ENCODE peak calls at places on chromosome 1, in five cellular contexts. One of them, this sample, is unnamed.
A peak's percentile ranks its signal among the peaks of the same experiment; 100 is the strongest.

GRCh38 chr1:161305872-161306519 is 3.8 kb downstream of the MPZ start:
- DNase-seq in MM.1S: peak; percentile 77
- DNase-seq in A549: no peak
- DNase-seq in CD8-positive, alpha-beta T cell: peak; percentile 92
- DNase-seq in psoas muscle: peak; percentile 70
- DNase-seq in this sample: peak; percentile 90

GRCh38 chr1:15308135-15308534 is 61.1 kb downstream of the FHAD1 start:
- DNase-seq in MM.1S: no peak
- DNase-seq in A549: no peak
- DNase-seq in CD8-positive, alpha-beta T cell: no peak
- DNase-seq in psoas muscle: no peak
- DNase-seq in this sample: no peak

GRCh38 chr1:228889289-228889688 is 154.0 kb downstream of the RHOU start:
- DNase-seq in MM.1S: no peak
- DNase-seq in A549: no peak
- DNase-seq in CD8-positive, alpha-beta T cell: no peak
- DNase-seq in psoas muscle: no peak
- DNase-seq in this sample: no peak

GRCh38 chr1:192959657-192960186 is 99.4 kb downstream of the UCHL5 start:
- DNase-seq in MM.1S: peak; percentile 33
- DNase-seq in A549: no peak
- DNase-seq in CD8-positive, alpha-beta T cell: no peak
- DNase-seq in psoas muscle: no peak
- DNase-seq in this sample: no peak

GRCh38 chr1:150366416-150367296 is 2.7 kb downstream of the RPRD2 start:
- DNase-seq in MM.1S: no peak
- DNase-seq in A549: no peak
- DNase-seq in CD8-positive, alpha-beta T cell: no peak
- DNase-seq in psoas muscle: no peak
- DNase-seq in this sample: no peak

GRCh38 chr1:86998280-86998679 is 83.8 kb downstream of the HS2ST1 start:
- DNase-seq in MM.1S: no peak
- DNase-seq in A549: no peak
- DNase-seq in CD8-positive, alpha-beta T cell: no peak
- DNase-seq in psoas muscle: no peak
- DNase-seq in this sample: no peak

GRCh38 chr1:52385376-52385775 is 18.8 kb downstream of the ORC1 start:
- DNase-seq in MM.1S: no peak
- DNase-seq in A549: no peak
- DNase-seq in CD8-positive, alpha-beta T cell: no peak
- DNase-seq in psoas muscle: no peak
- DNase-seq in this sample: no peak

GRCh38 chr1:2816786-2817185 is 15.3 kb upstream of the TTC34 start:
- DNase-seq in MM.1S: no peak
- DNase-seq in A549: no peak
- DNase-seq in CD8-positive, alpha-beta T cell: no peak
- DNase-seq in psoas muscle: peak; percentile 6
- DNase-seq in this sample: no peak

GRCh38 chr1:155974208-155975165 is 3.9 kb downstream of the ARHGEF2 start:
- DNase-seq in MM.1S: no peak
- DNase-seq in A549: no peak
- DNase-seq in CD8-positive, alpha-beta T cell: no peak
- DNase-seq in psoas muscle: no peak
- DNase-seq in this sample: no peak

GRCh38 chr1:185719021-185719420 is 15.2 kb upstream of the HMCN1 start:
- DNase-seq in MM.1S: no peak
- DNase-seq in A549: peak; percentile 62
- DNase-seq in CD8-positive, alpha-beta T cell: no peak
- DNase-seq in psoas muscle: peak; percentile 38
- DNase-seq in this sample: no peak

GRCh38 chr1:223355699-223356098 is 8.3 kb downstream of the SUSD4 start:
- DNase-seq in MM.1S: no peak
- DNase-seq in A549: no peak
- DNase-seq in CD8-positive, alpha-beta T cell: no peak
- DNase-seq in psoas muscle: no peak
- DNase-seq in this sample: no peak

GRCh38 chr1:16276302-16277020 is 39.5 kb upstream of the CPLANE2 start:
- DNase-seq in MM.1S: no peak
- DNase-seq in A549: no peak
- DNase-seq in CD8-positive, alpha-beta T cell: no peak
- DNase-seq in psoas muscle: no peak
- DNase-seq in this sample: no peak

GRCh38 chr1:10736623-10737267 is 59.7 kb downstream of the CASZ1 start:
- DNase-seq in MM.1S: no peak
- DNase-seq in A549: no peak
- DNase-seq in CD8-positive, alpha-beta T cell: no peak
- DNase-seq in psoas muscle: no peak
- DNase-seq in this sample: no peak

GRCh38 chr1:201504179-201504631 is 2.7 kb downstream of the CSRP1 start:
- DNase-seq in MM.1S: no peak
- DNase-seq in A549: no peak
- DNase-seq in CD8-positive, alpha-beta T cell: no peak
- DNase-seq in psoas muscle: no peak
- DNase-seq in this sample: no peak

GRCh38 chr1:12195416-12195815 is 28.6 kb downstream of the TNFRSF1B start:
- DNase-seq in MM.1S: no peak
- DNase-seq in A549: no peak
- DNase-seq in CD8-positive, alpha-beta T cell: no peak
- DNase-seq in psoas muscle: no peak
- DNase-seq in this sample: no peak

GRCh38 chr1:167789501-167789900 is 67.7 kb downstream of the MPZL1 start:
- DNase-seq in MM.1S: no peak
- DNase-seq in A549: no peak
- DNase-seq in CD8-positive, alpha-beta T cell: no peak
- DNase-seq in psoas muscle: no peak
- DNase-seq in this sample: no peak

GRCh38 chr1:48644950-48645605 is 131.6 kb downstream of the BEND5 start:
- DNase-seq in MM.1S: peak; percentile 25
- DNase-seq in A549: no peak
- DNase-seq in CD8-positive, alpha-beta T cell: no peak
- DNase-seq in psoas muscle: no peak
- DNase-seq in this sample: no peak

GRCh38 chr1:64962447-64962846 is 3.9 kb downstream of the JAK1 start:
- DNase-seq in MM.1S: no peak
- DNase-seq in A549: no peak
- DNase-seq in CD8-positive, alpha-beta T cell: peak; percentile 27
- DNase-seq in psoas muscle: no peak
- DNase-seq in this sample: peak; percentile 37

DNA sequence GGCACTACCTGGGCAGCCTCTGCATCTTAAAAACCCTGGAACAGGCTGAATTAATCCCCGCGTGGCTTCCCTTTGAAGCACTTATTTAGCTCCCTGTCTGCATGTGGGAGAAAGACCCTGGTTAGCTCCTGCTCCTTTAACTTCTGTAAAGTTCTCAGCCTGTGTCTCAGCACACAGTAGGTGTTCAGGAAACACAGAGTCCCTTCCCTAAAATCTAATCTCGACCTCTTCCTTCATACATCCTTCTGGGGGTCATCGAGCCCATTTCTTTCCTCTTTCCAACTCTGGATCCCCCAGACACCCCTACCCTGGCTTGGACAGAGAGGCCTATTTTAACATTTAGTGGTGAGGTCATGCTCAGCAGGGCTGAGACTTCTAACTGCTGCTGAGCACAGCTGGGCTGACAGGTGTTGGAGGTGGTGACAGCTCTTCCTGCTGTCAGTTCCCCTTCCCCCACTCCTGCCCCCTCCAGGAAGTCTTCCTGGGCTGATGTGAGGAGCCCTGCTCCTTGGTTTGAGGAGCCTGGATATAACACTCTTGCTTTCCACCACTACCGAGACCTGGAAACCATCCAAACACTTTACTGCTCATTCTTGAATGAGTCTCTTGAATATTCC is 5.4 kb downstream of the E2F2 start:
- DNase-seq in MM.1S: peak; percentile 93
- DNase-seq in A549: no peak
- DNase-seq in CD8-positive, alpha-beta T cell: peak; percentile 34
- DNase-seq in psoas muscle: no peak
- DNase-seq in this sample: peak; percentile 14
- H3K4me1 ChIP-seq in MM.1S: peaks cover 45% of the 10 kb centered on the region
- H3K4me1 ChIP-seq in A549: peaks cover 64% of the 10 kb centered on the region
- H3K4me1 ChIP-seq in CD8-positive, alpha-beta T cell: peaks cover 67% of the 10 kb centered on the region
- H3K4me1 ChIP-seq in psoas muscle: peaks cover 25% of the 10 kb centered on the region
- H3K4me1 ChIP-seq in this sample: peaks cover 77% of the 10 kb centered on the region

DNA sequence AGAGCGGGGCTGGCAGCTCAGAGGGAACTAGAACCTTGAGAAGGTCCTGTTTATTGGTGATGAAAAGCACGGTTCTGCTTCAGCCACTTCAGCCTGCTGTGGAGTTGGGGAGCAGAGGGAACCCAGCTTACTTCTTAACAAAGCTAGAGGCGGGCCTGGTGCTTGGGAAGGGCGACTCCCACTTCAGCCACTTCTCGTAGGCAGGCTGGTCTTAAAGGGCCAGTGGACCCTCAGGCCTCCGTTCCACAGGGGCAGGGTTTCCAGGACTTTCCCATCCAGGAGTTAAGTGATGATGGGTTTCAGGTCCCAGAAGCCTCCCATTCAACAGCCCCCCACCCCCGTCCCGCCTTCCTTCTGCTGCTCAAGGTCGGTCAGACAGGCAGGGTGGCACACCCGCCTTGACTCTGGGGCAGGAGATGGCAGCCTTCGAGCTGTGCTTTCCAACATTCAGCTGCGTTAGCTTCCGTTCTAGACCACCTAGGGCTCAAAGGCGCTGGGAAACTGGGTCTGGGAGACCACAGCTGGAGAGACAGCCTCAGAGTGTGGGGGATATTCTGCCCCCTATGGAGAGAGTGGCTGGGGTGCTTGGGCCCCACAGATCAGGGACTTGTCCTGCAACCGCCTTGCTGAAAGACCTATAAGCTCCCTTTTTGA is 3.4 kb downstream of the RUNX3 start:
- DNase-seq in MM.1S: no peak
- DNase-seq in A549: no peak
- DNase-seq in CD8-positive, alpha-beta T cell: no peak
- DNase-seq in psoas muscle: no peak
- DNase-seq in this sample: peak; percentile 52
- H3K4me3 ChIP-seq in MM.1S: no peak overlapping the region
- H3K4me3 ChIP-seq in A549: no peak overlapping the region
- H3K4me3 ChIP-seq in CD8-positive, alpha-beta T cell: peak overlapping the region; percentile 89
- H3K4me3 ChIP-seq in psoas muscle: no peak overlapping the region
- H3K4me3 ChIP-seq in this sample: peak overlapping the region; percentile 74

GRCh38 chr1:240571782-240572181 is 40.2 kb downstream of the GREM2 start:
- DNase-seq in MM.1S: no peak
- DNase-seq in A549: no peak
- DNase-seq in CD8-positive, alpha-beta T cell: no peak
- DNase-seq in psoas muscle: no peak
- DNase-seq in this sample: no peak

GRCh38 chr1:240572328-240572727 is 39.6 kb downstream of the GREM2 start:
- DNase-seq in MM.1S: no peak
- DNase-seq in A549: no peak
- DNase-seq in CD8-positive, alpha-beta T cell: no peak
- DNase-seq in psoas muscle: no peak
- DNase-seq in this sample: no peak

GRCh38 chr1:240575976-240576666 is 35.8 kb downstream of the GREM2 start:
- DNase-seq in MM.1S: peak; percentile 97
- DNase-seq in A549: peak; percentile 27
- DNase-seq in CD8-positive, alpha-beta T cell: no peak
- DNase-seq in psoas muscle: no peak
- DNase-seq in this sample: peak; percentile 81

GRCh38 chr1:240579511-240579910 is 32.4 kb downstream of the GREM2 start:
- DNase-seq in MM.1S: no peak
- DNase-seq in A549: peak; percentile 10
- DNase-seq in CD8-positive, alpha-beta T cell: no peak
- DNase-seq in psoas muscle: no peak
- DNase-seq in this sample: no peak

DNA sequence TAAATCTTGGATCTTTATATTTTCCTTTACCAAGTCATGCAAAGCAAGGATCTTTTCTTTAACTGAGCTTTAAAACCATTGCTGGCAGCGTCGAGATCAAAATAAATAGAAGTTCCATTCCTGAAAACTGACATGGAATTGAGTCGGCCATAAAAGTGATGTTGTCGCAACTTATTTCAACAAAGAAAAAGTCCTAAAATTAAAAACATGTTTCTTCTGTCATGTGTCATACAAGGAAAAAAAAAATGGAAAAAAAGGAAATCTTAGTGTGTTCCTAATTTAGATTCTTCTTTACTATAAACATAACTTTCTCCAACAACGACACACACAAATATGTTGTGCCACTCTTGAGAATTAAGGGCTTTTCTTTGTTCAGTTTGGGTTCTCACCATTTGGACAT is 34.9 kb downstream of the GREM2 start:
- DNase-seq in MM.1S: no peak
- DNase-seq in A549: no peak
- DNase-seq in CD8-positive, alpha-beta T cell: no peak
- DNase-seq in psoas muscle: no peak
- DNase-seq in this sample: no peak
- H3K27ac ChIP-seq in MM.1S: no peak overlapping the region
- H3K27ac ChIP-seq in A549: no peak overlapping the region
- H3K27ac ChIP-seq in CD8-positive, alpha-beta T cell: no peak overlapping the region
- H3K27ac ChIP-seq in psoas muscle: no peak overlapping the region
- H3K27ac ChIP-seq in this sample: no peak overlapping the region

GRCh38 chr1:78047631-78048030 is 1.9 kb downstream of the GIPC2 start:
- DNase-seq in MM.1S: no peak
- DNase-seq in A549: no peak
- DNase-seq in CD8-positive, alpha-beta T cell: no peak
- DNase-seq in psoas muscle: no peak
- DNase-seq in this sample: no peak

GRCh38 chr1:78045600-78045849 is 241 bp upstream of the GIPC2 start:
- DNase-seq in MM.1S: no peak
- DNase-seq in A549: no peak
- DNase-seq in CD8-positive, alpha-beta T cell: no peak
- DNase-seq in psoas muscle: no peak
- DNase-seq in this sample: no peak

GRCh38 chr1:78044796-78045599 is 768 bp upstream of the GIPC2 start:
- DNase-seq in MM.1S: no peak
- DNase-seq in A549: no peak
- DNase-seq in CD8-positive, alpha-beta T cell: no peak
- DNase-seq in psoas muscle: no peak
- DNase-seq in this sample: no peak

GRCh38 chr1:78047131-78047530 is 1.4 kb downstream of the GIPC2 start:
- DNase-seq in MM.1S: no peak
- DNase-seq in A549: no peak
- DNase-seq in CD8-positive, alpha-beta T cell: no peak
- DNase-seq in psoas muscle: no peak
- DNase-seq in this sample: no peak

DNA sequence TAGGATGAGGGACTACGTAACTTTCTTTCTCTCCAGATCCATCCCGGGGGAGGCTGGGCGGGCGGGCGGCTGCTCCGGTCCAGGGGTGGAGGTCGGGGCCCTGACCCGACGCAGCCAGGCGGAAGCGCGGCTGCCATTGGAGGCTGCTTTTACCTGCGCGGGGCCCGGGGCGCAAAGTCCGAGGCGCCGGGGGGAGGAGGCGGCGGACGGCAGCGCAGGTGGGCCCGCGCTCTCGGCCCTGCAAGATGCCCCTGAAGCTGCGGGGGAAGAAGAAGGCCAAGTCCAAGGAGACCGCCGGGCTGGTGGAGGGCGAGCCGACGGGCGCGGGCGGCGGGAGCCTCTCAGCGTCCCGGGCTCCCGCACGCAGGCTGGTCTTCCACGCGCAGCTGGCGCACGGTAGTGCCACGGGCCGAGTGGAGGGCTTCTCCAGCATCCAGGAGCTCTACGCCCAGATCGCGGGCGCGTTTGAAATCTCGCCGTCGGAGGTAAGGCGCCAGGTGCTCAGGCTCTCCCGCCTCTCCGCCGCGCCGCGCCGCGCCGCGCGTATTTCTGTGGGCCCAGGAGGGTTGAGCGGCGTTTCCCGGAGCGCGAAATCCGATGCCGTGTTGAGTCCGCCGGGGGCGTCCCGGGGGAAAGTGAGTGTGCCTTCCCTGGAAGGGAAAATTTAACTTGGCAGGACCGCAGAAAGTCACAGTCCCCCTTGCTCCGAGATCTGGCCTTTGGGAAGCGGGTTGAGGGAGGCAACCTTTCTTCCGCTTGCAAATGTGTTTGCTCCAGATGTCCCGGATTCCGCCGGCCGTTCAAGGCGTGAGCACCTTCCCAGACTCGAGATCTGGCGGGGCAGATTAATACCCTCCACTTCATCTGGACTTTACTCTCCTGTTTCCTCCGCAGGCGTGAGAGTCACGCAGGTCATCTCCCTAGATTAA is at the start of gene GIPC2:
- DNase-seq in MM.1S: no peak
- DNase-seq in A549: no peak
- DNase-seq in CD8-positive, alpha-beta T cell: no peak
- DNase-seq in psoas muscle: peak; percentile 49
- DNase-seq in this sample: peak; percentile 10
- H3K4me1 ChIP-seq in MM.1S: no peaks in the 10 kb centered on the region
- H3K4me1 ChIP-seq in A549: no peaks in the 10 kb centered on the region
- H3K4me1 ChIP-seq in CD8-positive, alpha-beta T cell: peaks cover 5% of the 10 kb centered on the region
- H3K4me1 ChIP-seq in psoas muscle: peaks cover 22% of the 10 kb centered on the region
- H3K4me1 ChIP-seq in this sample: peaks cover 11% of the 10 kb centered on the region

This sample was measured in CD4-positive, alpha-beta memory T cell.